ENCODE peak calls at places on chromosomes 16 and 17, in four cellular contexts. I is fibroblast of lung, G is HCT116, K is astrocyte. X is an unnamed sample.

GRCh38 chr17:22265807-22266206 is 573.5 kb downstream of the KCNJ18 start:
- DNase-seq in I (no peak), K (no peak), G (no peak), X (no peak)

GRCh38 chr16:2043980-2044451 is 3.6 kb downstream of the NTHL1 start:
- DNase-seq in G (no peak), K (no peak), I (no peak), X (no peak)

GRCh38 chr16:59591480-59591879 is 857.4 kb upstream of the GOT2 start:
- DNase-seq in G (no peak), K (peak), I (no peak), X (no peak)

GRCh38 chr17:34578016-34578415 is 1.4 kb upstream of the TMEM132E start:
- DNase-seq in G (no peak), K (no peak), I (no peak), X (no peak)

GRCh38 chr16:72455743-72456659 is 284.0 kb upstream of the PMFBP1 start:
- DNase-seq in K (no peak), G (no peak), I (no peak), X (peak)

GRCh38 chr16:371729-372521 is 1.6 kb upstream of the MRPL28 start:
- DNase-seq in I (no peak), G (no peak), K (no peak), X (no peak)

GRCh38 chr17:2002767-2003329 is 22.3 kb downstream of the RTN4RL1 start:
- DNase-seq in I (no peak), G (no peak), K (no peak), X (no peak)

GRCh38 chr17:40727447-40728231 is 24.1 kb upstream of the KRT24 start:
- DNase-seq in K (peak), G (no peak), I (peak), X (peak)

GRCh38 chr16:88624481-88624880 is 13.9 kb upstream of the IL17C start:
- DNase-seq in K (no peak), I (no peak), G (no peak), X (no peak)

GRCh38 chr17:66355510-66355909 is 53.1 kb downstream of the PRKCA start:
- DNase-seq in G (no peak), I (no peak), K (no peak), X (no peak)

GRCh38 chr17:48513097-48513496 is 17.7 kb downstream of the HOXB1 start:
- DNase-seq in I (no peak), K (no peak), G (no peak), X (no peak)

GRCh38 chr16:12898556-12898955 is 2.8 kb upstream of the SHISA9 start:
- DNase-seq in I (no peak), K (no peak), G (no peak), X (no peak)

GRCh38 chr16:23453338-23454052 is 506 bp upstream of the COG7 start:
- DNase-seq in K (no peak), I (no peak), G (no peak), X (no peak)

GRCh38 chr17:78682363-78682762 is 99.7 kb downstream of the CYTH1 start:
- DNase-seq in I (no peak), K (no peak), G (no peak), X (no peak)

GRCh38 chr17:58991718-58992331 is 114.9 kb downstream of the TRIM37 start:
- DNase-seq in I (peak), G (no peak), K (peak), X (no peak)

GRCh38 chr16:83351846-83352245 is 455.9 kb upstream of the HSBP1 start:
- DNase-seq in I (no peak), K (peak), G (no peak), X (no peak)

GRCh38 chr16:75458029-75458428 is 6.5 kb downstream of the TMEM170A start:
- DNase-seq in K (no peak), I (no peak), G (no peak), X (no peak)

GRCh38 chr16:54193656-54194007 is 93.0 kb downstream of the IRX3 start:
- DNase-seq in G (peak), K (peak), I (peak), X (peak)

GRCh38 chr16:7345423-7345822 is 12.8 kb downstream of the RBFOX1 start:
- DNase-seq in K (no peak), G (no peak), I (no peak), X (no peak)

GRCh38 chr17:28963841-28964240 is 12.5 kb upstream of the PHF12 start:
- DNase-seq in I (no peak), K (no peak), G (no peak), X (no peak)

GRCh38 chr16:66834746-66835145 is 4.0 kb upstream of the NAE1 start:
- DNase-seq in G (no peak), K (no peak), I (no peak), X (peak)

GRCh38 chr17:1906622-1907021 is 76.8 kb downstream of the RPA1 start:
- DNase-seq in G (no peak), I (no peak), K (no peak), X (no peak)

GRCh38 chr17:27323538-27324212 is 29.8 kb downstream of the WSB1 start:
- DNase-seq in G (no peak), K (no peak), I (peak), X (peak)

GRCh38 chr17:39461911-39462641 is 790 bp downstream of the CDK12 start:
- DNase-seq in K (peak), G (no peak), I (peak), X (peak)

GRCh38 chr16:4944333-4945281 is 7.7 kb upstream of the PPL start:
- DNase-seq in I (peak), G (peak), K (peak), X (peak)

GRCh38 chr16:57265850-57266530 is 18.5 kb downstream of the PLLP start:
- DNase-seq in K (peak), I (no peak), G (no peak), X (peak)

GRCh38 chr16:29029168-29029994 is 44.5 kb downstream of the LAT start:
- DNase-seq in I (peak), K (peak), G (no peak), X (peak)

GRCh38 chr17:38852771-38853291 is 690 bp downstream of the RPL23 start:
- DNase-seq in K (no peak), G (no peak), I (peak), X (no peak)

GRCh38 chr17:78497115-78497540 is 80.1 kb downstream of the DNAH17 start:
- DNase-seq in G (peak), I (peak), K (peak), X (peak)

GRCh38 chr17:72608436-72608835 is 484.1 kb downstream of the SLC39A11 start:
- DNase-seq in K (no peak), G (no peak), I (no peak), X (no peak)

GRCh38 chr17:59830007-59830630 is 62.6 kb downstream of the TUBD1 start:
- DNase-seq in G (no peak), I (peak), K (peak), X (no peak)

GRCh38 chr16:87713469-87714229 is 52.1 kb downstream of the KLHDC4 start:
- DNase-seq in G (no peak), I (no peak), K (no peak), X (no peak)

GRCh38 chr16:31200821-31201510 is 1.6 kb downstream of the PYCARD start:
- DNase-seq in I (peak), K (no peak), G (no peak), X (no peak)

GRCh38 chr16:84286568-84287220 is 8.0 kb upstream of the WFDC1 start:
- DNase-seq in I (peak), K (no peak), G (no peak), X (no peak)

GRCh38 chr17:27565874-27566672 is 64.9 kb upstream of the LGALS9 start:
- DNase-seq in I (no peak), K (peak), G (no peak), X (no peak)

GRCh38 chr17:75757086-75757681 is 7.8 kb downstream of the GALK1 start:
- DNase-seq in I (no peak), G (no peak), K (no peak), X (no peak)

GRCh38 chr17:51015145-51015558 is 105.5 kb downstream of the SPAG9 start:
- DNase-seq in I (peak), G (no peak), K (peak), X (no peak)

GRCh38 chr17:31654936-31655335 is 204.1 kb downstream of the COPRS start:
- DNase-seq in G (no peak), K (no peak), I (peak), X (peak)

GRCh38 chr16:11401161-11402050 is 56.1 kb downstream of the RMI2 start:
- DNase-seq in G (no peak), I (no peak), K (no peak), X (peak)

GRCh38 chr17:9472541-9472940 is 103.1 kb downstream of the STX8 start:
- DNase-seq in K (peak), G (no peak), I (peak), X (no peak)
- H3K4me2 ChIP-seq in K (peak), G (no peak), I (no peak), X (no peak)

GRCh38 chr17:67435122-67435521 is 58.0 kb downstream of the PITPNC1 start:
- DNase-seq in G (no peak), I (no peak), K (no peak), X (no peak)

GRCh38 chr17:67433248-67433924 is 56.3 kb downstream of the PITPNC1 start:
- DNase-seq in I (no peak), K (no peak), G (no peak), X (no peak)

GRCh38 chr17:67438669-67439068 is 61.6 kb downstream of the PITPNC1 start:
- DNase-seq in K (no peak), G (no peak), I (no peak), X (no peak)

GRCh38 chr17:67431210-67432015 is 54.3 kb downstream of the PITPNC1 start:
- DNase-seq in K (peak), G (peak), I (peak), X (peak)

GRCh38 chr17:67434061-67434525 is 57.0 kb downstream of the PITPNC1 start:
- DNase-seq in G (no peak), I (no peak), K (no peak), X (no peak)
- H3K4me2 ChIP-seq in G (no peak), I (no peak), K (no peak), X (no peak)

DNA sequence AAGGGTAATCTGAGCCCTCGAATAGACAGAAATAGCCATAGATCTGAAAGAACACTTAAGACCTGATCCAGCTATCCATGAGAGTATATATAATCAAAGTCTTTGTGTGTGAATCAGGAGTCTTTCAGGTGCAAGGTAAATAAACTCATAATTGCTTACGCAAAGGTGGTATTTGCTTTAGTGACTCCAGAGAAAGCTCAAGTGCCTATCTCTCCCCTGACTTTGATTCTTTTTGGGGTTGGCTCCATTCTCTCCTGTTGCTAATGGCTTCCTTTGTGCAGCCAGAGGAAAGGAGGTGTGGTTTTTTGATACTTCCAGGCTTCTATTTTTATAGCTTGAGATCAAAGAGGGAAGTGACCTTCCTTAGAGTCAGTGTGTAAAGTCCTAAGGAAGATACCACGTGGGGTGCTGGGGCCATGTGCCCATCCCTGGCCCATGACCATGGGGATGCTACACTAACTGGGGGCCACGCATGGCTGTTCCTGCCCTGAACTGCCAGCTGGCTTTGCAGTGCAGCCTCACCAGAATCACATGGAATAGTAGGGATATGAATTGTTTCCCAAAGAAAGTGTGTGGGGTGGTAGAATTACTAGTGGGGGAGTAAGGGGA is 45.8 kb downstream of the TENT4B start:
- DNase-seq in G (no peak), I (no peak), K (no peak), X (no peak)
- H3K4me2 ChIP-seq in G (no peak), I (no peak), K (no peak), X (no peak)

DNA sequence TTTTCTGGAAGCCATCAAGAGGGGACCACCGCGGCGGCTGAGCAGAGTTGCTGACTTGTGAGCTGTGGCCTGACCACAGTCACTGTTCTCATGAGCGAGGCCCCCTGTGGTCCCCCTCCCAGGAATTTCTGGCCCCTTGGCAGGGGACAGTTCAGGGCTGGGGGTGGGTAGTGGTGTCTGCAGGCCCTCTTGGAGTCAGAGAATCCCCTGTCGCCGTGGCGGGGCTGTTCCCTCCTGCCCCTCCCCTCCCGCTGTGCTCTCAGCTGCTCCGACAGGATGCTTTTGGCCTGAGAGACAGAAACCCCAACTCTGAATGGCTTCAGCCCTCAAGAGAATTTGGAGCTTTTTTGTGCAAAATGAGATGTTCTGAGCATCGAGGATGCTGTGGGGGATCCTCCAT is 292.0 kb downstream of the SEC14L1 start:
- DNase-seq in I (no peak), G (no peak), K (no peak), X (no peak)
- H3K4me2 ChIP-seq in I (no peak), G (no peak), K (peak), X (no peak)